ENCODE peak calls at places on chromosome 4, in five cellular contexts. N is activated T-cell treated with anti-CD3 and anti-CD28 coated beads, Interleukin-2, amount 50 U/mL, for 24 hours; X is germinal center; U is activated T-helper 1 cell treated with anti-CD3 and anti-CD28 coated beads, Interleukin-12 subunit alpha, Interleukin-12 subunit beta, Interleukin-2, Interleukin-4 antibody, amounts not matched to agents 30 ng/mL and 10 ng/mL and 1 ng/mL, durations not matched to agents 14 hours and 24 hours and 36 hours; H is AG09309. T is an unnamed sample.

GRCh38 chr4:130722370-130722769 is 1626.4 kb downstream of the C4orf33 start:
- DNase-seq in N (no peak), X (no peak), U (no peak), H (no peak), T (no peak)

GRCh38 chr4:20676773-20677172 is 23.5 kb upstream of the PACRGL start:
- DNase-seq in N (no peak), X (no peak), U (no peak), H (no peak), T (no peak)

GRCh38 chr4:182022899-182023298 is 220.3 kb upstream of the TENM3 start:
- DNase-seq in N (no peak), X (no peak), U (no peak), H (no peak), T (no peak)

GRCh38 chr4:79467246-79467932 is 59.4 kb upstream of the GK2 start:
- DNase-seq in N (no peak), X (no peak), U (no peak), H (no peak), T (no peak)

GRCh38 chr4:1060646-1061371 is 49.4 kb downstream of the FGFRL1 start:
- DNase-seq in N (no peak), X (no peak), U (no peak), H (no peak), T (no peak)

GRCh38 chr4:163554870-163555465 is 60.5 kb downstream of the TMA16 start:
- DNase-seq in N (no peak), X (peak; percentile 45), U (no peak), H (no peak), T (no peak)

GRCh38 chr4:43607400-43607799 is 714.9 kb downstream of the GRXCR1 start:
- DNase-seq in N (no peak), X (no peak), U (no peak), H (no peak), T (no peak)

GRCh38 chr4:37719021-37719420 is 32.8 kb upstream of the RELL1 start:
- DNase-seq in N (no peak), X (no peak), U (no peak), H (no peak), T (no peak)

GRCh38 chr4:60913646-60914045 is 286.5 kb upstream of the ADGRL3 start:
- DNase-seq in N (no peak), X (no peak), U (no peak), H (no peak), T (no peak)

GRCh38 chr4:76905521-76905920 is 7.6 kb upstream of the SOWAHB start:
- DNase-seq in N (no peak), X (no peak), U (no peak), H (peak; percentile 44), T (no peak)

GRCh38 chr4:153217440-153217839 is 13.2 kb downstream of the TRIM2 start:
- DNase-seq in N (no peak), X (peak; percentile 37), U (no peak), H (no peak), T (no peak)

GRCh38 chr4:128528793-128529553 is 241.4 kb upstream of the PGRMC2 start:
- DNase-seq in N (no peak), X (no peak), U (no peak), H (peak; percentile 97), T (no peak)

GRCh38 chr4:138158746-138159297 is 83.3 kb downstream of the SLC7A11 start:
- DNase-seq in N (no peak), X (no peak), U (no peak), H (peak; percentile 46), T (no peak)

GRCh38 chr4:122798101-122798500 is 28.5 kb upstream of the FGF2 start:
- DNase-seq in N (no peak), X (no peak), U (no peak), H (peak; percentile 96), T (no peak)

GRCh38 chr4:159639924-159640323 is 537.0 kb downstream of the RAPGEF2 start:
- DNase-seq in N (no peak), X (no peak), U (no peak), H (no peak), T (no peak)

GRCh38 chr4:100295792-100296191 is 105.5 kb upstream of the DDIT4L start:
- DNase-seq in N (no peak), X (no peak), U (no peak), H (no peak), T (no peak)

GRCh38 chr4:128031756-128032384 is 29.2 kb upstream of the LARP1B start:
- DNase-seq in N (no peak), X (no peak), U (no peak), H (no peak), T (no peak)

GRCh38 chr4:26484032-26484515 is 6.2 kb downstream of the CCKAR start:
- DNase-seq in N (no peak), X (no peak), U (no peak), H (peak; percentile 95), T (no peak)

GRCh38 chr4:23903859-23904438 is 14.1 kb upstream of the PPARGC1A start:
- DNase-seq in N (no peak), X (no peak), U (no peak), H (no peak), T (no peak)

GRCh38 chr4:6487466-6487865 is 15.1 kb upstream of the PPP2R2C start:
- DNase-seq in N (no peak), X (no peak), U (no peak), H (no peak), T (no peak)

GRCh38 chr4:53804719-53805118 is 213.4 kb upstream of the LNX1 start:
- DNase-seq in N (no peak), X (peak; percentile 30), U (peak; percentile 1), H (no peak), T (peak; percentile 46)

GRCh38 chr4:1192091-1192492 is 19.7 kb upstream of the SPON2 start:
- DNase-seq in N (no peak), X (no peak), U (no peak), H (peak; percentile 82), T (peak; percentile 80)

GRCh38 chr4:76267811-76268210 is 16.3 kb downstream of the FAM47E start:
- DNase-seq in N (no peak), X (no peak), U (no peak), H (no peak), T (no peak)

GRCh38 chr4:10458190-10458589 is 964 bp upstream of the ZNF518B start:
- DNase-seq in N (no peak), X (no peak), U (no peak), H (no peak), T (no peak)